ENCODE peak calls at places on chromosomes 11 and 22, in seven cellular contexts. V, W, D, L, T, M and R are unnamed samples.

GRCh38 chr11:33195391-33196190 is 34.3 kb upstream of the CSTF3 start:
- DNase-seq in V (peak), W (no peak), D (peak), L (no peak), T (no peak), M (no peak), R (no peak)

GRCh38 chr22:25404923-25405853 is 159.3 kb upstream of the GRK3 start:
- DNase-seq in V (peak), W (no peak), D (peak), L (peak), T (peak), M (peak), R (no peak)

GRCh38 chr22:35746248-35746647 is 28.6 kb downstream of the APOL5 start:
- DNase-seq in V (no peak), W (no peak), D (no peak), L (no peak), T (no peak), M (no peak), R (no peak)

GRCh38 chr22:43281400-43281799 is 61.8 kb downstream of the SCUBE1 start:
- DNase-seq in V (no peak), W (no peak), D (no peak), L (no peak), T (no peak), M (no peak), R (no peak)

GRCh38 chr11:10751581-10751940 is 515 bp downstream of the CTR9 start:
- DNase-seq in V (no peak), W (no peak), D (peak), L (no peak), T (no peak), M (no peak), R (no peak)

GRCh38 chr11:107621090-107621489 is 30.1 kb downstream of the ELMOD1 start:
- DNase-seq in V (no peak), W (no peak), D (no peak), L (no peak), T (no peak), M (no peak), R (no peak)

GRCh38 chr22:28903080-28903479 is 19.7 kb downstream of the ZNRF3 start:
- DNase-seq in V (peak), W (no peak), D (no peak), L (no peak), T (peak), M (no peak), R (no peak)

GRCh38 chr11:114819028-114819427 is 140.7 kb downstream of the NXPE2 start:
- DNase-seq in V (no peak), W (no peak), D (no peak), L (peak), T (no peak), M (no peak), R (no peak)

GRCh38 chr11:3109921-3110706 is 52.9 kb upstream of the CARS1 start:
- DNase-seq in V (peak), W (no peak), D (peak), L (peak), T (peak), M (peak), R (no peak)

GRCh38 chr11:9205596-9205995 is 59.6 kb downstream of the DENND5A start:
- DNase-seq in V (no peak), W (no peak), D (no peak), L (no peak), T (no peak), M (no peak), R (no peak)

GRCh38 chr11:84722583-84723108 is 904.5 kb downstream of the DLG2 start:
- DNase-seq in V (no peak), W (no peak), D (no peak), L (no peak), T (no peak), M (no peak), R (no peak)

GRCh38 chr11:14973621-14974020 is 1.5 kb upstream of the CALCA start:
- DNase-seq in V (peak), W (no peak), D (no peak), L (no peak), T (peak), M (no peak), R (no peak)

GRCh38 chr22:35913925-35914324 is 114.7 kb downstream of the RBFOX2 start:
- DNase-seq in V (no peak), W (no peak), D (no peak), L (no peak), T (no peak), M (no peak), R (no peak)

GRCh38 chr11:61447601-61448551 is 18.0 kb downstream of the SDHAF2 start:
- DNase-seq in V (no peak), W (no peak), D (no peak), L (no peak), T (no peak), M (no peak), R (no peak)

GRCh38 chr11:18617688-18618340 is 16.3 kb downstream of the SPTY2D1 start:
- DNase-seq in V (peak), W (no peak), D (peak), L (peak), T (peak), M (no peak), R (no peak)

GRCh38 chr22:20494978-20495860 is at the start of gene KLHL22:
- DNase-seq in V (peak), W (no peak), D (peak), L (peak), T (peak), M (no peak), R (no peak)

GRCh38 chr11:64313491-64314145 is 3.7 kb downstream of the TRMT112 start:
- DNase-seq in V (peak), W (no peak), D (no peak), L (peak), T (peak), M (no peak), R (no peak)

GRCh38 chr11:27319065-27319464 is 44.0 kb downstream of the CCDC34 start:
- DNase-seq in V (no peak), W (peak), D (peak), L (peak), T (peak), M (peak), R (no peak)

GRCh38 chr22:49934144-49934890 is 15.9 kb downstream of the CRELD2 start:
- DNase-seq in V (peak), W (no peak), D (peak), L (peak), T (peak), M (no peak), R (peak)

GRCh38 chr11:105181100-105181499 is 41.5 kb upstream of the CARD18 start:
- DNase-seq in V (peak), W (no peak), D (peak), L (peak), T (peak), M (no peak), R (no peak)

GRCh38 chr11:103993502-103993901 is 42.9 kb upstream of the DDI1 start:
- DNase-seq in V (no peak), W (no peak), D (no peak), L (peak), T (peak), M (no peak), R (no peak)

GRCh38 chr22:46613606-46613997 is 6.6 kb upstream of the GRAMD4 start:
- DNase-seq in V (peak), W (no peak), D (peak), L (no peak), T (no peak), M (no peak), R (no peak)

GRCh38 chr22:50436841-50437341 is 37.9 kb downstream of the SBF1 start:
- DNase-seq in V (no peak), W (no peak), D (no peak), L (no peak), T (no peak), M (no peak), R (no peak)

GRCh38 chr22:39543095-39543494 is 10.5 kb upstream of the RPS19BP1 start:
- DNase-seq in V (no peak), W (no peak), D (peak), L (no peak), T (no peak), M (peak), R (no peak)

GRCh38 chr11:112017538-112017937 is 7.7 kb upstream of the DLAT start:
- DNase-seq in V (peak), W (no peak), D (peak), L (peak), T (peak), M (no peak), R (no peak)

GRCh38 chr11:111665779-111666178 is 63.5 kb downstream of the SIK2 start:
- DNase-seq in V (peak), W (peak), D (peak), L (peak), T (peak), M (peak), R (no peak)

GRCh38 chr11:103609117-103610066 is 427.0 kb upstream of the DDI1 start:
- DNase-seq in V (peak), W (peak), D (peak), L (peak), T (peak), M (peak), R (no peak)

GRCh38 chr22:47355776-47356432 is 593.5 kb downstream of the TBC1D22A start:
- DNase-seq in V (no peak), W (no peak), D (no peak), L (no peak), T (no peak), M (no peak), R (no peak)

GRCh38 chr11:65067446-65067845 is 9.1 kb upstream of the NAALADL1 start:
- DNase-seq in V (no peak), W (no peak), D (no peak), L (no peak), T (no peak), M (no peak), R (no peak)

GRCh38 chr11:101866619-101867491 is 48.0 kb upstream of the CEP126 start:
- DNase-seq in V (peak), W (no peak), D (peak), L (peak), T (peak), M (peak), R (no peak)

GRCh38 chr11:35073691-35074382 is 65.1 kb upstream of the CD44 start:
- DNase-seq in V (peak), W (no peak), D (peak), L (peak), T (no peak), M (no peak), R (no peak)

GRCh38 chr11:12413141-12414055 is 36.0 kb downstream of the PARVA start:
- DNase-seq in V (peak), W (no peak), D (peak), L (no peak), T (peak), M (no peak), R (no peak)

GRCh38 chr11:78344676-78345075 is 72.9 kb downstream of the GAB2 start:
- DNase-seq in V (no peak), W (no peak), D (no peak), L (no peak), T (no peak), M (no peak), R (no peak)

GRCh38 chr11:116263020-116263419 is 509.8 kb downstream of the BUD13 start:
- DNase-seq in V (no peak), W (no peak), D (no peak), L (no peak), T (no peak), M (no peak), R (no peak)

GRCh38 chr11:45324459-45324858 is 38.3 kb upstream of the SYT13 start:
- DNase-seq in V (no peak), W (no peak), D (no peak), L (no peak), T (no peak), M (no peak), R (no peak)

GRCh38 chr11:6301096-6301495 is 19.2 kb downstream of the CAVIN3 start:
- DNase-seq in V (no peak), W (no peak), D (no peak), L (no peak), T (no peak), M (no peak), R (no peak)

GRCh38 chr11:63573881-63574855 is 11.0 kb upstream of the PLAAT2 start:
- DNase-seq in V (peak), W (no peak), D (no peak), L (peak), T (peak), M (no peak), R (no peak)